ENCODE peak calls at places on chromosomes 16 and 17, in nine cellular contexts. W is ELR; R is esophagus squamous epithelium; F is anterior cingulate cortex; A is naive thymus-derived CD4-positive, alpha-beta T cell; P is T-cell; U is NCI-H2029 treated with DMSO at 0.1 percent for 48 hours; Q is iris pigment epithelial cell; N is A549. J is an unnamed sample.

GRCh38 chr17:75250009-75250471 is 11.4 kb downstream of the GGA3 start:
- DNase-seq in W (no peak), R (no peak), F (no peak), A (peak; percentile 30), P (no peak), U (no peak), Q (peak; percentile 67), N (no peak), J (no peak)

GRCh38 chr17:3972281-3972731 is 8.1 kb upstream of the ATP2A3 start:
- DNase-seq in W (no peak), R (no peak), F (no peak), A (no peak), P (no peak), U (no peak), Q (no peak), N (no peak), J (no peak)

GRCh38 chr16:67530013-67530939 is 1.6 kb downstream of the RIPOR1 start:
- DNase-seq in W (peak; percentile 83), R (no peak), F (peak; percentile 27), A (no peak), P (no peak), U (no peak), Q (peak; percentile 77), N (no peak), J (peak; percentile 10)

GRCh38 chr16:51538707-51539604 is 387.9 kb upstream of the SALL1 start:
- DNase-seq in W (peak; percentile 95), R (no peak), F (no peak), A (no peak), P (no peak), U (no peak), Q (peak; percentile 93), N (peak; percentile 88), J (no peak)

GRCh38 chr16:57867000-57867561 is 64.8 kb upstream of the KIFC3 start:
- DNase-seq in W (no peak), R (no peak), F (no peak), A (no peak), P (no peak), U (peak; percentile 34), Q (no peak), N (no peak), J (no peak)

GRCh38 chr17:4110152-4110551 is 32.7 kb downstream of the ZZEF1 start:
- DNase-seq in W (peak; percentile 64), R (no peak), F (no peak), A (no peak), P (no peak), U (no peak), Q (peak; percentile 80), N (peak; percentile 23), J (no peak)

GRCh38 chr16:28572659-28573510 is 19.2 kb downstream of the SGF29 start:
- DNase-seq in W (no peak), R (no peak), F (no peak), A (no peak), P (no peak), U (no peak), Q (peak; percentile 30), N (no peak), J (no peak)

GRCh38 chr16:66365588-66365987 is 903 bp upstream of the CDH5 start:
- DNase-seq in W (no peak), R (no peak), F (no peak), A (no peak), P (no peak), U (no peak), Q (peak; percentile 54), N (no peak), J (no peak)

GRCh38 chr16:77582956-77583355 is 139.4 kb upstream of the NUDT7 start:
- DNase-seq in W (no peak), R (no peak), F (no peak), A (no peak), P (no peak), U (no peak), Q (no peak), N (no peak), J (no peak)

GRCh38 chr17:59381716-59382570 is 50.5 kb downstream of the YPEL2 start:
- DNase-seq in W (no peak), R (no peak), F (peak; percentile 18), A (no peak), P (no peak), U (peak; percentile 82), Q (no peak), N (no peak), J (peak; percentile 81)

GRCh38 chr17:81285894-81286293 is 9.2 kb downstream of the SLC38A10 start:
- DNase-seq in W (no peak), R (no peak), F (no peak), A (no peak), P (no peak), U (no peak), Q (no peak), N (no peak), J (no peak)

GRCh38 chr16:11004957-11005610 is 60.7 kb downstream of the CLEC16A start:
- DNase-seq in W (peak; percentile 64), R (no peak), F (no peak), A (no peak), P (no peak), U (no peak), Q (peak; percentile 84), N (no peak), J (no peak)

GRCh38 chr16:16004314-16004749 is 54.9 kb downstream of the ABCC1 start:
- DNase-seq in W (peak; percentile 84), R (no peak), F (no peak), A (no peak), P (no peak), U (no peak), Q (peak; percentile 90), N (no peak), J (no peak)

GRCh38 chr17:45353047-45353446 is 36.2 kb upstream of the MAP3K14 start:
- DNase-seq in W (peak; percentile 32), R (no peak), F (no peak), A (no peak), P (no peak), U (no peak), Q (no peak), N (no peak), J (no peak)

GRCh38 chr17:81200695-81201580 is 21.8 kb downstream of the CEP131 start:
- DNase-seq in W (peak; percentile 83), R (no peak), F (no peak), A (no peak), P (no peak), U (no peak), Q (peak; percentile 77), N (peak; percentile 92), J (peak; percentile 28)